ENCODE peak calls at places on chromosomes 6 and 20, in nine cellular contexts. Y, N, Q, X, F, L, R, J and U are unnamed samples.

GRCh38 chr6:34146801-34147592 is 1.1 kb upstream of the GRM4 start:
- DNase-seq in Y (no peak), N (peak), Q (peak), X (no peak), F (no peak), L (peak), R (no peak), J (no peak), U (no peak)

GRCh38 chr6:159595173-159595572 is 97.9 kb downstream of the SOD2 start:
- DNase-seq in Y (no peak), N (no peak), Q (peak), X (peak), F (no peak), L (peak), R (no peak), J (no peak), U (no peak)

GRCh38 chr20:40754372-40754943 is 65.4 kb upstream of the MAFB start:
- DNase-seq in Y (no peak), N (no peak), Q (no peak), X (no peak), F (no peak), L (no peak), R (no peak), J (no peak), U (no peak)

GRCh38 chr6:81998432-81998831 is 246.0 kb upstream of the TENT5A start:
- DNase-seq in Y (peak), N (no peak), Q (peak), X (no peak), F (no peak), L (peak), R (no peak), J (no peak), U (no peak)

GRCh38 chr6:83138118-83138722 is 54.8 kb downstream of the PGM3 start:
- DNase-seq in Y (no peak), N (no peak), Q (no peak), X (no peak), F (no peak), L (no peak), R (no peak), J (no peak), U (no peak)

GRCh38 chr20:38325905-38326304 is 20.4 kb upstream of the LBP start:
- DNase-seq in Y (no peak), N (no peak), Q (no peak), X (no peak), F (no peak), L (no peak), R (no peak), J (no peak), U (no peak)

GRCh38 chr6:84926756-84927155 is 162.4 kb upstream of the TBX18 start:
- DNase-seq in Y (no peak), N (no peak), Q (peak), X (no peak), F (no peak), L (no peak), R (no peak), J (no peak), U (no peak)

GRCh38 chr6:5751525-5752252 is 255.0 kb downstream of the NRN1 start:
- DNase-seq in Y (no peak), N (no peak), Q (no peak), X (no peak), F (no peak), L (peak), R (no peak), J (no peak), U (no peak)

GRCh38 chr20:62584671-62585512 is 57.4 kb upstream of the SLCO4A1 start:
- DNase-seq in Y (no peak), N (peak), Q (no peak), X (no peak), F (no peak), L (no peak), R (no peak), J (no peak), U (no peak)

GRCh38 chr20:41287327-41287726 is 30.2 kb downstream of the ZHX3 start:
- DNase-seq in Y (peak), N (no peak), Q (peak), X (peak), F (no peak), L (peak), R (no peak), J (no peak), U (no peak)

GRCh38 chr6:135129139-135129867 is 51.8 kb upstream of the MYB start:
- DNase-seq in Y (no peak), N (no peak), Q (no peak), X (no peak), F (no peak), L (no peak), R (no peak), J (peak), U (peak)

GRCh38 chr6:18022398-18023231 is 35.2 kb upstream of the KIF13A start:
- DNase-seq in Y (peak), N (no peak), Q (peak), X (no peak), F (no peak), L (peak), R (no peak), J (no peak), U (no peak)

GRCh38 chr6:99189823-99190721 is 159.4 kb downstream of the FAXC start:
- DNase-seq in Y (no peak), N (no peak), Q (no peak), X (no peak), F (no peak), L (no peak), R (no peak), J (no peak), U (no peak)

GRCh38 chr6:79215233-79215824 is 19.2 kb downstream of the HMGN3 start:
- DNase-seq in Y (no peak), N (no peak), Q (no peak), X (no peak), F (no peak), L (no peak), R (no peak), J (no peak), U (no peak)